ENCODE peak calls at places on chromosomes 5 and 9, in eight cellular contexts. G is activated effector memory CD4-positive, alpha-beta T cell treated with anti-CD3 and anti-CD28 coated beads, Interleukin-2, amount 50 U/mL, for 16 hours; S is substantia nigra; P is HEK293T; R is C1 segment of cervical spinal cord; I is activated B cell treated with CpG ODN at 0.5 μM for 24 hours; T is AG04450; B is A673. V is an unnamed sample.
A peak's percentile ranks its signal among the peaks of the same experiment; 100 is the strongest.

GRCh38 chr9:92986175-92987110 is 39.1 kb downstream of the FGD3 start:
- DNase-seq in I (no peak), G (peak; percentile 81), P (no peak), S (no peak), B (peak; percentile 39), T (no peak), R (no peak), V (no peak)

GRCh38 chr9:129626944-129627297 is 958 bp downstream of the NTMT1 start:
- DNase-seq in G (no peak), I (no peak), B (peak; percentile 71), S (no peak), R (no peak), P (no peak), T (peak; percentile 72), V (no peak)

GRCh38 chr5:59608745-59609144 is 284.8 kb downstream of the PDE4D start:
- DNase-seq in B (no peak), I (no peak), G (no peak), P (no peak), R (no peak), S (no peak), T (no peak), V (no peak)

GRCh38 chr9:35867538-35867937 is 2.7 kb downstream of the OR13J1 start:
- DNase-seq in P (no peak), T (no peak), B (no peak), S (no peak), G (no peak), I (no peak), R (no peak), V (no peak)

GRCh38 chr5:147442134-147442726 is 67.6 kb downstream of the DPYSL3 start:
- DNase-seq in B (no peak), G (no peak), I (no peak), T (no peak), P (no peak), S (no peak), R (no peak), V (no peak)

GRCh38 chr5:179774442-179774841 is 19.3 kb upstream of the LTC4S start:
- DNase-seq in R (no peak), B (no peak), I (no peak), S (no peak), G (no peak), P (no peak), T (no peak), V (no peak)

GRCh38 chr9:127567898-127568617 is 44.0 kb upstream of the STXBP1 start:
- DNase-seq in B (peak; percentile 56), P (peak; percentile 48), T (no peak), S (no peak), R (no peak), I (no peak), G (peak; percentile 67), V (peak; percentile 68)

GRCh38 chr9:99011161-99011709 is 67.5 kb downstream of the COL15A1 start:
- DNase-seq in G (no peak), I (no peak), B (peak; percentile 22), P (no peak), T (no peak), R (no peak), S (no peak), V (no peak)

GRCh38 chr5:119435436-119436132 is 16.7 kb upstream of the HSD17B4 start:
- DNase-seq in I (peak; percentile 73), T (peak; percentile 23), S (peak; percentile 11), P (peak; percentile 58), R (peak; percentile 7), B (peak; percentile 72), G (peak; percentile 88), V (no peak)

GRCh38 chr9:117414220-117414905 is 494 bp downstream of the ASTN2 start:
- DNase-seq in T (no peak), G (no peak), B (no peak), P (peak; percentile 25), S (peak; percentile 47), R (peak; percentile 50), I (no peak), V (peak; percentile 80)

GRCh38 chr5:3010953-3011763 is 259.7 kb upstream of the IRX2 start:
- DNase-seq in G (peak; percentile 24), I (no peak), P (no peak), T (no peak), B (no peak), S (no peak), R (no peak), V (no peak)

GRCh38 chr9:87869082-87869481 is 13.6 kb upstream of the SPATA31E1 start:
- DNase-seq in G (no peak), R (no peak), T (no peak), B (no peak), I (no peak), S (no peak), P (no peak), V (no peak)

GRCh38 chr5:158287643-158288228 is 428.8 kb upstream of the CLINT1 start:
- DNase-seq in T (peak; percentile 6), R (no peak), S (no peak), P (peak; percentile 15), I (no peak), B (no peak), G (no peak), V (no peak)

GRCh38 chr5:17187401-17187800 is 30.0 kb upstream of the BASP1 start:
- DNase-seq in S (no peak), I (no peak), B (no peak), G (no peak), T (no peak), R (no peak), P (no peak), V (no peak)